ENCODE peak calls at places on chromosomes 1 and 21, in six cellular contexts. H is NCI-H82; M is central memory CD4-positive, alpha-beta T cell; Y is mesenteric fat pad; K is CD8-positive, alpha-beta memory T cell; R is anterior cingulate cortex. Q is an unnamed sample.
A peak's percentile ranks its signal among the peaks of the same experiment; 100 is the strongest.

GRCh38 chr21:28066051-28066450 is 926.6 kb downstream of the LTN1 start:
- DNase-seq in H (no peak), M (no peak), Y (no peak), K (no peak), R (no peak), Q (no peak)

GRCh38 chr21:33943293-33943692 is 27.7 kb upstream of the ATP5PO start:
- DNase-seq in H (peak; percentile 89), M (no peak), Y (no peak), K (no peak), R (no peak), Q (no peak)

GRCh38 chr1:200363200-200363933 is 46.5 kb downstream of the ZNF281 start:
- DNase-seq in H (no peak), M (no peak), Y (no peak), K (no peak), R (no peak), Q (no peak)

GRCh38 chr1:32893198-32894018 is 7.1 kb downstream of the HPCA start:
- DNase-seq in H (peak; percentile 90), M (no peak), Y (no peak), K (no peak), R (no peak), Q (peak; percentile 84)

GRCh38 chr1:44212355-44213221 is 683 bp upstream of the DMAP1 start:
- DNase-seq in H (peak; percentile 47), M (peak; percentile 33), Y (no peak), K (no peak), R (no peak), Q (no peak)

GRCh38 chr1:96865731-96866684 is 144.4 kb downstream of the PTBP2 start:
- DNase-seq in H (no peak), M (no peak), Y (no peak), K (no peak), R (no peak), Q (no peak)

GRCh38 chr1:64834734-64835133 is 89.9 kb downstream of the RAVER2 start:
- DNase-seq in H (no peak), M (no peak), Y (no peak), K (no peak), R (no peak), Q (no peak)

GRCh38 chr1:111720977-111721670 is 18.1 kb downstream of the INKA2 start:
- DNase-seq in H (no peak), M (no peak), Y (peak; percentile 55), K (no peak), R (no peak), Q (no peak)

GRCh38 chr1:62311473-62311943 is 7.7 kb downstream of the KANK4 start:
- DNase-seq in H (peak; percentile 88), M (no peak), Y (no peak), K (no peak), R (no peak), Q (no peak)

GRCh38 chr1:176141449-176141848 is 65.6 kb downstream of the COP1 start:
- DNase-seq in H (no peak), M (no peak), Y (no peak), K (no peak), R (no peak), Q (no peak)

GRCh38 chr1:199394856-199395255 is 632.7 kb upstream of the NR5A2 start:
- DNase-seq in H (no peak), M (no peak), Y (no peak), K (no peak), R (no peak), Q (no peak)

GRCh38 chr1:198934901-198935301 is 296.1 kb downstream of the PTPRC start:
- DNase-seq in H (peak; percentile 41), M (peak; percentile 87), Y (no peak), K (peak; percentile 43), R (no peak), Q (no peak)

GRCh38 chr1:56798053-56798471 is 21.1 kb downstream of the FYB2 start:
- DNase-seq in H (no peak), M (no peak), Y (no peak), K (no peak), R (no peak), Q (no peak)

GRCh38 chr1:116725798-116726197 is 28.4 kb upstream of the CD2 start:
- DNase-seq in H (no peak), M (no peak), Y (no peak), K (no peak), R (no peak), Q (no peak)

GRCh38 chr1:173853074-173853473 is 14.7 kb downstream of the GAS5 start:
- DNase-seq in H (peak; percentile 73), M (no peak), Y (no peak), K (no peak), R (no peak), Q (no peak)

GRCh38 chr1:29762635-29763034 is 526.3 kb downstream of the PTPRU start:
- DNase-seq in H (no peak), M (no peak), Y (no peak), K (no peak), R (no peak), Q (no peak)

GRCh38 chr1:222817529-222817928 is 2.7 kb downstream of the DISP1 start:
- DNase-seq in H (no peak), M (no peak), Y (no peak), K (no peak), R (no peak), Q (no peak)

GRCh38 chr1:34162852-34163766 is 1.9 kb downstream of the CSMD2 start:
- DNase-seq in H (peak; percentile 89), M (no peak), Y (no peak), K (no peak), R (no peak), Q (peak; percentile 86)

GRCh38 chr1:234881893-234882771 is 246.5 kb downstream of the TOMM20 start:
- DNase-seq in H (peak; percentile 46), M (no peak), Y (peak; percentile 14), K (no peak), R (no peak), Q (no peak)

GRCh38 chr1:168957818-168958217 is 148.7 kb upstream of the ATP1B1 start:
- DNase-seq in H (no peak), M (no peak), Y (no peak), K (no peak), R (no peak), Q (no peak)

GRCh38 chr1:228366062-228366850 is 40.4 kb downstream of the TRIM11 start:
- DNase-seq in H (no peak), M (no peak), Y (no peak), K (no peak), R (no peak), Q (no peak)

GRCh38 chr1:242219298-242219901 is 220.5 kb upstream of the MAP1LC3C start:
- DNase-seq in H (no peak), M (no peak), Y (no peak), K (no peak), R (no peak), Q (no peak)

GRCh38 chr1:158019177-158019868 is 25.9 kb downstream of the KIRREL1 start:
- DNase-seq in H (no peak), M (no peak), Y (no peak), K (no peak), R (no peak), Q (no peak)

GRCh38 chr1:90919190-90919719 is 102.6 kb downstream of the ZNF644 start:
- DNase-seq in H (no peak), M (peak; percentile 17), Y (no peak), K (no peak), R (no peak), Q (no peak)

GRCh38 chr1:243751506-243751905 is 98.5 kb downstream of the AKT3 start:
- DNase-seq in H (no peak), M (no peak), Y (no peak), K (no peak), R (no peak), Q (no peak)

GRCh38 chr1:235060607-235061470 is 67.8 kb downstream of the TOMM20 start:
- DNase-seq in H (no peak), M (no peak), Y (no peak), K (no peak), R (no peak), Q (no peak)

GRCh38 chr1:92310185-92310597 is 11.3 kb downstream of the RPAP2 start:
- DNase-seq in H (peak; percentile 55), M (peak; percentile 36), Y (no peak), K (no peak), R (no peak), Q (no peak)

GRCh38 chr1:247287460-247287859 is 31.6 kb downstream of the VN1R5 start:
- DNase-seq in H (peak; percentile 44), M (no peak), Y (peak; percentile 41), K (no peak), R (no peak), Q (no peak)

GRCh38 chr1:237031480-237031879 is 10.5 kb upstream of the RYR2 start:
- DNase-seq in H (no peak), M (no peak), Y (no peak), K (no peak), R (no peak), Q (no peak)

GRCh38 chr1:98929456-98929855 is 75.2 kb downstream of the PLPPR5 start:
- DNase-seq in H (peak; percentile 80), M (no peak), Y (no peak), K (no peak), R (no peak), Q (no peak)

GRCh38 chr1:150364231-150365003 is 470 bp downstream of the RPRD2 start:
- DNase-seq in H (peak; percentile 93), M (peak; percentile 80), Y (peak; percentile 94), K (peak; percentile 71), R (peak; percentile 41), Q (peak; percentile 85)

GRCh38 chr1:206575165-206575893 is 36.9 kb downstream of the EIF2D start:
- DNase-seq in H (peak; percentile 84), M (peak; percentile 84), Y (no peak), K (no peak), R (no peak), Q (no peak)

GRCh38 chr1:152398812-152399698 is 15.0 kb downstream of the CRNN start:
- DNase-seq in H (peak; percentile 39), M (peak; percentile 2), Y (no peak), K (no peak), R (no peak), Q (no peak)

GRCh38 chr21:46038871-46039397 is 57.4 kb downstream of the COL6A1 start:
- DNase-seq in H (no peak), M (no peak), Y (peak; percentile 93), K (no peak), R (no peak), Q (no peak)

GRCh38 chr1:146012703-146013565 is 8.6 kb downstream of the HJV start:
- DNase-seq in H (peak; percentile 80), M (peak; percentile 61), Y (no peak), K (peak; percentile 24), R (no peak), Q (no peak)

GRCh38 chr1:12148160-12148957 is 18.4 kb upstream of the TNFRSF1B start:
- DNase-seq in H (no peak), M (no peak), Y (no peak), K (no peak), R (no peak), Q (no peak)

GRCh38 chr1:67347688-67348472 is 40.2 kb downstream of the IL12RB2 start:
- DNase-seq in H (peak; percentile 78), M (peak; percentile 6), Y (no peak), K (no peak), R (no peak), Q (peak; percentile 67)

GRCh38 chr21:39913651-39914145 is 46.5 kb downstream of the PCP4 start:
- DNase-seq in H (peak; percentile 73), M (no peak), Y (no peak), K (no peak), R (no peak), Q (no peak)

Q was measured in head of caudate nucleus.